ENCODE peak calls at places on chromosomes 4 and X, in ten cellular contexts. Q, E, Y, F, Z, N, S, A, M and P are unnamed samples.

GRCh38 chr4:181792641-181793612 is 450.3 kb upstream of the TENM3 start:
- DNase-seq in Z (no peak), Y (no peak), A (no peak), M (no peak), Q (no peak), F (no peak), E (no peak), N (no peak), S (no peak), P (no peak)

GRCh38 chr4:3387943-3388348 is 53.8 kb upstream of the HGFAC start:
- DNase-seq in A (peak; percentile 30), Y (peak; percentile 97), Z (no peak), Q (no peak), S (peak; percentile 77), N (no peak), E (no peak), F (peak; percentile 27), M (no peak), P (peak; percentile 90)

GRCh38 chr4:182188622-182189021 is 54.6 kb upstream of the TENM3 start:
- DNase-seq in Q (no peak), F (peak; percentile 16), Y (no peak), M (no peak), E (no peak), N (no peak), S (no peak), Z (no peak), A (peak; percentile 57), P (no peak)

GRCh38 chrX:150360331-150360730 is 2.8 kb upstream of the MAMLD1 start:
- DNase-seq in Z (peak; percentile 9), Y (peak; percentile 34), N (no peak), E (no peak), S (no peak), M (no peak), A (no peak), Q (no peak), F (no peak), P (no peak)

GRCh38 chrX:120262781-120263719 is 12.4 kb downstream of the ZBTB33 start:
- DNase-seq in F (no peak), N (no peak), Y (no peak), Z (no peak), S (no peak), Q (no peak), E (no peak), A (no peak), M (no peak), P (no peak)

GRCh38 chr4:161883157-161883556 is 280.6 kb downstream of the FSTL5 start:
- DNase-seq in Q (no peak), Z (no peak), M (no peak), E (no peak), Y (no peak), F (no peak), A (no peak), N (no peak), S (no peak), P (no peak)

GRCh38 chr4:88138561-88138960 is 19.9 kb downstream of the ABCG2 start:
- DNase-seq in S (no peak), Q (no peak), F (peak; percentile 75), Z (no peak), M (no peak), A (peak; percentile 77), E (no peak), Y (no peak), N (no peak), P (no peak)

GRCh38 chrX:23898412-23898959 is 9.3 kb downstream of the APOO start:
- DNase-seq in F (peak; percentile 48), A (peak; percentile 58), S (no peak), E (no peak), Z (no peak), N (no peak), Y (no peak), M (no peak), Q (no peak), P (no peak)

GRCh38 chrX:80511969-80512760 is 91.9 kb downstream of the TENT5D start:
- DNase-seq in A (peak; percentile 2), S (no peak), M (no peak), Z (no peak), N (no peak), Y (no peak), F (peak; percentile 57), Q (no peak), E (no peak), P (no peak)

GRCh38 chr4:10529256-10529890 is 72.1 kb upstream of the ZNF518B start:
- DNase-seq in E (no peak), Q (no peak), N (no peak), Z (no peak), F (peak; percentile 77), M (no peak), S (no peak), A (no peak), Y (no peak), P (no peak)

GRCh38 chr4:41132055-41132683 is 82.2 kb downstream of the APBB2 start:
- DNase-seq in F (no peak), S (no peak), Q (no peak), N (no peak), A (no peak), Y (no peak), M (no peak), E (no peak), Z (no peak), P (peak; percentile 77)

GRCh38 chrX:150161092-150161672 is 201.9 kb upstream of the MAMLD1 start:
- DNase-seq in Z (no peak), A (no peak), N (no peak), S (no peak), F (no peak), M (no peak), Y (no peak), E (no peak), Q (no peak), P (no peak)

GRCh38 chrX:118630843-118631242 is 96.6 kb upstream of the IL13RA1 start:
- DNase-seq in F (no peak), N (no peak), E (no peak), Q (no peak), S (no peak), A (no peak), Y (no peak), M (no peak), Z (no peak), P (no peak)

GRCh38 chrX:2442694-2443093 is 58.1 kb downstream of the DHRSX start:
- DNase-seq in F (no peak), Z (no peak), E (no peak), N (no peak), Q (no peak), Y (no peak), S (no peak), M (no peak), A (no peak), P (no peak)

GRCh38 chrX:30309139-30309571 is at the start of gene NR0B1:
- DNase-seq in F (peak; percentile 4), Z (no peak), M (no peak), S (no peak), E (no peak), A (no peak), N (no peak), Y (peak; percentile 71), Q (peak; percentile 9), P (no peak)

GRCh38 chrX:16687514-16687913 is 25.0 kb downstream of the CTPS2 start:
- DNase-seq in Q (no peak), F (no peak), A (peak; percentile 34), E (no peak), Z (no peak), S (no peak), M (no peak), N (no peak), Y (no peak), P (no peak)

GRCh38 chr4:113289736-113290135 is 240.3 kb downstream of the ANK2 start:
- DNase-seq in Y (no peak), M (no peak), N (no peak), S (no peak), Z (no peak), A (peak; percentile 43), E (no peak), Q (no peak), F (peak; percentile 70), P (no peak)

GRCh38 chrX:118418811-118419251 is 72.9 kb downstream of the WDR44 start:
- DNase-seq in E (no peak), S (no peak), Q (no peak), N (no peak), Y (no peak), A (no peak), Z (no peak), F (peak; percentile 8), M (no peak), P (no peak)